ENCODE peak calls at places on chromosomes 12 and 14, in five cellular contexts. O is K562, B is IMR-90, P is A549, Z is GM12878. Q is an unnamed sample.

GRCh38 chr14:46368275-46368674 is 283.3 kb downstream of the RPL10L start:
- DNase-seq in O (no peak), B (no peak), P (no peak), Z (no peak), Q (no peak)

GRCh38 chr14:105364100-105364708 is 34.1 kb upstream of the TEX22 start:
- DNase-seq in O (peak), B (peak), P (peak), Z (no peak), Q (no peak)

GRCh38 chr12:8156845-8157244 is at the start of gene ZNF705A:
- DNase-seq in O (peak), B (peak), P (peak), Z (no peak), Q (no peak)

GRCh38 chr12:13124661-13125505 is 21.4 kb upstream of the GSG1 start:
- DNase-seq in O (no peak), B (peak), P (no peak), Z (no peak), Q (no peak)

GRCh38 chr12:22231836-22232235 is 102.7 kb downstream of the ST8SIA1 start:
- DNase-seq in O (no peak), B (no peak), P (peak), Z (no peak), Q (peak)

GRCh38 chr12:78938341-78939084 is 73.9 kb downstream of the SYT1 start:
- DNase-seq in O (no peak), B (no peak), P (no peak), Z (no peak), Q (no peak)

GRCh38 chr12:128810182-128811127 is 13.3 kb downstream of the SLC15A4 start:
- DNase-seq in O (no peak), B (no peak), P (no peak), Z (peak), Q (no peak)

GRCh38 chr12:121124402-121125109 is 8.1 kb upstream of the P2RX7 start:
- DNase-seq in O (no peak), B (peak), P (peak), Z (no peak), Q (no peak)

GRCh38 chr14:69612014-69612758 is 790 bp downstream of the SUSD6 start:
- DNase-seq in O (peak), B (peak), P (peak), Z (no peak), Q (peak)

GRCh38 chr12:45243963-45244362 is 28.1 kb downstream of the ANO6 start:
- DNase-seq in O (no peak), B (no peak), P (no peak), Z (no peak), Q (no peak)

GRCh38 chr12:105706321-105706972 is 376.0 kb downstream of the C12orf75 start:
- DNase-seq in O (no peak), B (peak), P (no peak), Z (no peak), Q (no peak)

GRCh38 chr14:105974902-105975301 is 448.5 kb downstream of the TMEM121 start:
- DNase-seq in O (peak), B (no peak), P (no peak), Z (no peak), Q (peak)

GRCh38 chr14:74135386-74135785 is 50.6 kb downstream of the LIN52 start:
- DNase-seq in O (no peak), B (peak), P (no peak), Z (no peak), Q (no peak)

GRCh38 chr14:25049559-25050493 is at the start of gene STXBP6:
- DNase-seq in O (peak), B (peak), P (peak), Z (no peak), Q (peak)

GRCh38 chr12:76890407-76891143 is 11.8 kb upstream of the CSRP2 start:
- DNase-seq in O (no peak), B (no peak), P (no peak), Z (no peak), Q (no peak)

GRCh38 chr14:69056389-69056788 is 77.3 kb upstream of the ACTN1 start:
- DNase-seq in O (peak), B (peak), P (no peak), Z (no peak), Q (no peak)

GRCh38 chr14:28676481-28676880 is 90.1 kb upstream of the FOXG1 start:
- DNase-seq in O (no peak), B (peak), P (no peak), Z (no peak), Q (no peak)

GRCh38 chr14:103625361-103626095 is 3.5 kb upstream of the KLC1 start:
- DNase-seq in O (no peak), B (no peak), P (no peak), Z (no peak), Q (no peak)

GRCh38 chr14:69101331-69101826 is 51.5 kb downstream of the DCAF5 start:
- DNase-seq in O (peak), B (peak), P (peak), Z (no peak), Q (peak)

GRCh38 chr14:71117839-71118743 is 210.8 kb downstream of the PCNX1 start:
- DNase-seq in O (no peak), B (peak), P (no peak), Z (no peak), Q (no peak)

GRCh38 chr14:22482782-22483553 is 106.1 kb downstream of the DAD1 start:
- DNase-seq in O (no peak), B (no peak), P (no peak), Z (no peak), Q (no peak)

GRCh38 chr14:73245401-73246325 is 8.4 kb downstream of the PAPLN start:
- DNase-seq in O (peak), B (no peak), P (no peak), Z (no peak), Q (no peak)

GRCh38 chr14:30691751-30692398 is 69.8 kb downstream of the SCFD1 start:
- DNase-seq in O (no peak), B (no peak), P (no peak), Z (no peak), Q (no peak)

GRCh38 chr14:33692762-33693161 is 258.1 kb downstream of the EGLN3 start:
- DNase-seq in O (no peak), B (peak), P (no peak), Z (no peak), Q (no peak)

GRCh38 chr12:52082988-52083637 is 3.6 kb downstream of the SMIM41 start:
- DNase-seq in O (peak), B (peak), P (peak), Z (no peak), Q (peak)
- TF ChIP-seq BHLHE40 in O (no peak), B (no peak), P (no peak), Z (no peak), Q (no peak)

GRCh38 chr12:2383276-2384028 is 330.7 kb downstream of the CACNA1C start:
- DNase-seq in O (no peak), B (no peak), P (no peak), Z (no peak), Q (no peak)
- TF ChIP-seq BHLHE40 in O (no peak), B (no peak), P (no peak), Z (no peak), Q (no peak)

GRCh38 chr14:59826150-59826549 is 44.4 kb downstream of the RTN1 start:
- DNase-seq in O (no peak), B (no peak), P (no peak), Z (no peak), Q (no peak)

GRCh38 chr14:59829469-59829868 is 41.1 kb downstream of the RTN1 start:
- DNase-seq in O (no peak), B (no peak), P (no peak), Z (no peak), Q (no peak)

GRCh38 chr14:59831121-59831730 is 39.4 kb downstream of the RTN1 start:
- DNase-seq in O (no peak), B (no peak), P (no peak), Z (no peak), Q (no peak)

GRCh38 chr14:59832663-59833294 is 37.8 kb downstream of the RTN1 start:
- DNase-seq in O (no peak), B (no peak), P (no peak), Z (no peak), Q (no peak)

GRCh38 chr14:59829941-59830734 is 40.4 kb downstream of the RTN1 start:
- DNase-seq in O (no peak), B (no peak), P (no peak), Z (no peak), Q (no peak)
- TF ChIP-seq BHLHE40 in O (no peak), B (no peak), P (no peak), Z (no peak), Q (no peak)

GRCh38 chr12:99810718-99811593 is 163.4 kb downstream of the GARIN6 start:
- DNase-seq in O (no peak), B (peak), P (peak), Z (no peak), Q (no peak)
- TF ChIP-seq BHLHE40 in O (no peak), B (no peak), P (no peak), Z (no peak), Q (no peak)

DNA sequence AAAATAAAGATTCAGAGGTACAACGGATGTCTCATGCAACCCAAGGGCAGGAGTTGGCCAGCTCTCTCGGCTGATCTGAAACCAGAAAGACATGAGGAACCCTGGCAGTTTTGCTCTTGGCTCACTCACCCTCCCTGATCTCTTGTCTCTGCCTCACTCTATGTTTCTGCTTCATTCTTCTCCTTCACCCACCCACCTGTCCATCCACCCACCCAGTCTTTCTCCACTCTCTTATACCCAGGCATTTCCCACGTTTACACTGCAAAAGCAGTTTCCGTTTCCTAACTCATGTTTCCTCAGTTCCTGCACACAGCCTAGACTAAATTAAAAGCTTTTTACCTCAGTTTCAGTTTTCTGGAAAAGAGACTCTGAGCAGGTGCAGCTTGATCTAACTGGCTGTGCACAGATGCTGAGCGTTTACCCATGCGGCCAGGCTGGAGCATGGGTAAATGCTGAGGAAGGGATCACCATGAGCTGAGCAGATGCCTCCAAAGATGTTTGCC is 157.6 kb downstream of the PRKCH start:
- DNase-seq in O (no peak), B (no peak), P (no peak), Z (no peak), Q (no peak)
- TF ChIP-seq BHLHE40 in O (no peak), B (no peak), P (no peak), Z (no peak), Q (no peak)

GRCh38 chr12:32549675-32550079 is 129.4 kb upstream of the DNM1L start:
- DNase-seq in O (no peak), B (peak), P (no peak), Z (no peak), Q (no peak)

GRCh38 chr12:32545413-32545970 is 133.6 kb upstream of the DNM1L start:
- DNase-seq in O (no peak), B (no peak), P (no peak), Z (no peak), Q (no peak)

GRCh38 chr12:32548691-32549412 is 130.2 kb upstream of the DNM1L start:
- DNase-seq in O (no peak), B (peak), P (no peak), Z (no peak), Q (no peak)

GRCh38 chr12:32546272-32546671 is 132.8 kb upstream of the DNM1L start:
- DNase-seq in O (no peak), B (no peak), P (no peak), Z (no peak), Q (no peak)

DNA sequence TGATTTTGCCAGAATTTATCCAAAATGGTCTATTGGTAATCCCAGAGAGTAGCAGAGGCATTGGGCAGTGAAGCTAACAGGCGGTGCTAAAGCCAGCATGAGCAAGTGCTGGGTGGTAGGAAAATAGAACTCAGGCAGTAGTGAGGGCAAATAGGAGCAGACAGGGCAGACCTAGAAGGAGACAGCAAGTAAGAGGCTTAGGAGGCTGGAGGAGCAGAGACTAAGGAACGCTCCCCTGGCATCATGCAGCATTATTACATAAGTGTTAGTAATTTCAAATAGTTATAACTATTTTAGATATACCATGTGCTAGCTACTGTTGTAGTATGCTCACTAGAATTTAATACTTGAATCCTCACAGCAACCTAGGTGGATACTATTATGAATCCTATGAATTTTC is 128.0 kb upstream of the DNM1L start:
- DNase-seq in O (no peak), B (no peak), P (no peak), Z (no peak), Q (no peak)
- TF ChIP-seq BHLHE40 in O (no peak), B (no peak), P (no peak), Z (no peak), Q (no peak)

Q was measured in HEK293T.